ENCODE peak calls at places on chromosomes 16 and 17, in ten cellular contexts. One of them, this sample, is unnamed.

GRCh38 chr16:86519649-86520316 is 9.5 kb downstream of the FOXF1 start:
- DNase-seq in GM23248: peak; percentile 72
- DNase-seq in trophoblast cell: peak; percentile 25
- DNase-seq in PC-3: peak; percentile 65
- DNase-seq in mammary epithelial cell: no peak
- DNase-seq in GM23338: peak; percentile 87
- DNase-seq in MM.1S: peak; percentile 13
- DNase-seq in SK-N-SH: peak; percentile 82
- DNase-seq in IMR-90: peak; percentile 77
- DNase-seq in K562: peak; percentile 77
- DNase-seq in this sample: peak; percentile 67

GRCh38 chr16:56914896-56915295 is 17.0 kb upstream of the HERPUD1 start:
- DNase-seq in GM23248: no peak
- DNase-seq in trophoblast cell: no peak
- DNase-seq in PC-3: no peak
- DNase-seq in mammary epithelial cell: no peak
- DNase-seq in GM23338: no peak
- DNase-seq in MM.1S: no peak
- DNase-seq in SK-N-SH: no peak
- DNase-seq in IMR-90: no peak
- DNase-seq in K562: no peak
- DNase-seq in this sample: no peak

GRCh38 chr16:24700549-24701392 is 28.7 kb upstream of the TNRC6A start:
- DNase-seq in GM23248: peak; percentile 99
- DNase-seq in trophoblast cell: peak; percentile 54
- DNase-seq in PC-3: peak; percentile 97
- DNase-seq in mammary epithelial cell: peak; percentile 85
- DNase-seq in GM23338: peak; percentile 64
- DNase-seq in MM.1S: no peak
- DNase-seq in SK-N-SH: peak; percentile 28
- DNase-seq in IMR-90: peak; percentile 98
- DNase-seq in K562: peak; percentile 22
- DNase-seq in this sample: no peak

GRCh38 chr17:59694344-59694743 is 12.9 kb downstream of the PTRH2 start:
- DNase-seq in GM23248: no peak
- DNase-seq in trophoblast cell: no peak
- DNase-seq in PC-3: no peak
- DNase-seq in mammary epithelial cell: no peak
- DNase-seq in GM23338: no peak
- DNase-seq in MM.1S: no peak
- DNase-seq in SK-N-SH: no peak
- DNase-seq in IMR-90: no peak
- DNase-seq in K562: no peak
- DNase-seq in this sample: no peak

GRCh38 chr16:19936431-19936830 is 51.8 kb upstream of the GPRC5B start:
- DNase-seq in GM23248: no peak
- DNase-seq in trophoblast cell: no peak
- DNase-seq in PC-3: no peak
- DNase-seq in mammary epithelial cell: no peak
- DNase-seq in GM23338: no peak
- DNase-seq in MM.1S: no peak
- DNase-seq in SK-N-SH: no peak
- DNase-seq in IMR-90: no peak
- DNase-seq in K562: no peak
- DNase-seq in this sample: no peak

GRCh38 chr17:63832455-63832854 is 5.0 kb upstream of the FTSJ3 start:
- DNase-seq in GM23248: no peak
- DNase-seq in trophoblast cell: no peak
- DNase-seq in PC-3: no peak
- DNase-seq in mammary epithelial cell: no peak
- DNase-seq in GM23338: peak; percentile 30
- DNase-seq in MM.1S: no peak
- DNase-seq in SK-N-SH: no peak
- DNase-seq in IMR-90: no peak
- DNase-seq in K562: no peak
- DNase-seq in this sample: no peak

GRCh38 chr17:56292010-56292409 is 138.7 kb downstream of the ANKFN1 start:
- DNase-seq in GM23248: peak; percentile 93
- DNase-seq in trophoblast cell: no peak
- DNase-seq in PC-3: peak; percentile 50
- DNase-seq in mammary epithelial cell: peak; percentile 73
- DNase-seq in GM23338: no peak
- DNase-seq in MM.1S: no peak
- DNase-seq in SK-N-SH: no peak
- DNase-seq in IMR-90: peak; percentile 77
- DNase-seq in K562: no peak
- DNase-seq in this sample: no peak

GRCh38 chr17:18167421-18167820 is 16.2 kb upstream of the ALKBH5 start:
- DNase-seq in GM23248: no peak
- DNase-seq in trophoblast cell: no peak
- DNase-seq in PC-3: no peak
- DNase-seq in mammary epithelial cell: no peak
- DNase-seq in GM23338: no peak
- DNase-seq in MM.1S: no peak
- DNase-seq in SK-N-SH: no peak
- DNase-seq in IMR-90: no peak
- DNase-seq in K562: no peak
- DNase-seq in this sample: no peak

GRCh38 chr16:2026461-2027023 is at the start of gene NHERF2:
- DNase-seq in GM23248: peak; percentile 53
- DNase-seq in trophoblast cell: no peak
- DNase-seq in PC-3: peak; percentile 37
- DNase-seq in mammary epithelial cell: no peak
- DNase-seq in GM23338: peak; percentile 53
- DNase-seq in MM.1S: peak; percentile 32
- DNase-seq in SK-N-SH: peak; percentile 90
- DNase-seq in IMR-90: no peak
- DNase-seq in K562: peak; percentile 85
- DNase-seq in this sample: no peak

GRCh38 chr16:50627419-50627818 is 53.7 kb downstream of the SNX20 start:
- DNase-seq in GM23248: peak; percentile 18
- DNase-seq in trophoblast cell: no peak
- DNase-seq in PC-3: no peak
- DNase-seq in mammary epithelial cell: peak; percentile 16
- DNase-seq in GM23338: peak; percentile 74
- DNase-seq in MM.1S: no peak
- DNase-seq in SK-N-SH: peak; percentile 42
- DNase-seq in IMR-90: no peak
- DNase-seq in K562: no peak
- DNase-seq in this sample: no peak

GRCh38 chr16:50591800-50592771 is 43.9 kb downstream of the NKD1 start:
- DNase-seq in GM23248: no peak
- DNase-seq in trophoblast cell: no peak
- DNase-seq in PC-3: peak; percentile 14
- DNase-seq in mammary epithelial cell: no peak
- DNase-seq in GM23338: peak; percentile 28
- DNase-seq in MM.1S: no peak
- DNase-seq in SK-N-SH: peak; percentile 75
- DNase-seq in IMR-90: no peak
- DNase-seq in K562: no peak
- DNase-seq in this sample: no peak

GRCh38 chr16:14356064-14356463 is 274.0 kb downstream of the PARN start:
- DNase-seq in GM23248: no peak
- DNase-seq in trophoblast cell: no peak
- DNase-seq in PC-3: no peak
- DNase-seq in mammary epithelial cell: no peak
- DNase-seq in GM23338: no peak
- DNase-seq in MM.1S: no peak
- DNase-seq in SK-N-SH: no peak
- DNase-seq in IMR-90: no peak
- DNase-seq in K562: no peak
- DNase-seq in this sample: no peak

GRCh38 chr16:80355335-80355734 is 185.5 kb upstream of the DYNLRB2 start:
- DNase-seq in GM23248: no peak
- DNase-seq in trophoblast cell: no peak
- DNase-seq in PC-3: no peak
- DNase-seq in mammary epithelial cell: no peak
- DNase-seq in GM23338: no peak
- DNase-seq in MM.1S: no peak
- DNase-seq in SK-N-SH: no peak
- DNase-seq in IMR-90: no peak
- DNase-seq in K562: no peak
- DNase-seq in this sample: no peak

GRCh38 chr17:283911-284675 is 68.5 kb downstream of the RPH3AL start:
- DNase-seq in GM23248: no peak
- DNase-seq in trophoblast cell: no peak
- DNase-seq in PC-3: no peak
- DNase-seq in mammary epithelial cell: no peak
- DNase-seq in GM23338: no peak
- DNase-seq in MM.1S: no peak
- DNase-seq in SK-N-SH: no peak
- DNase-seq in IMR-90: no peak
- DNase-seq in K562: no peak
- DNase-seq in this sample: no peak

GRCh38 chr17:17152385-17152784 is 53.7 kb downstream of the PLD6 start:
- DNase-seq in GM23248: peak; percentile 66
- DNase-seq in trophoblast cell: no peak
- DNase-seq in PC-3: no peak
- DNase-seq in mammary epithelial cell: peak; percentile 11
- DNase-seq in GM23338: no peak
- DNase-seq in MM.1S: no peak
- DNase-seq in SK-N-SH: no peak
- DNase-seq in IMR-90: no peak
- DNase-seq in K562: no peak
- DNase-seq in this sample: no peak

GRCh38 chr17:81125573-81126081 is 39.7 kb upstream of the PVALEF start:
- DNase-seq in GM23248: peak; percentile 52
- DNase-seq in trophoblast cell: no peak
- DNase-seq in PC-3: peak; percentile 36
- DNase-seq in mammary epithelial cell: no peak
- DNase-seq in GM23338: no peak
- DNase-seq in MM.1S: no peak
- DNase-seq in SK-N-SH: no peak
- DNase-seq in IMR-90: no peak
- DNase-seq in K562: no peak
- DNase-seq in this sample: no peak
- H2AFZ ChIP-seq in GM23248: no peak overlapping the region
- H2AFZ ChIP-seq in trophoblast cell: no peak overlapping the region
- H2AFZ ChIP-seq in PC-3: no peak overlapping the region
- H2AFZ ChIP-seq in mammary epithelial cell: no peak overlapping the region
- H2AFZ ChIP-seq in GM23338: no peak overlapping the region
- H2AFZ ChIP-seq in MM.1S: no peak overlapping the region
- H2AFZ ChIP-seq in SK-N-SH: no peak overlapping the region
- H2AFZ ChIP-seq in IMR-90: no peak overlapping the region
- H2AFZ ChIP-seq in K562: no peak overlapping the region
- H2AFZ ChIP-seq in this sample: no peak overlapping the region

DNA sequence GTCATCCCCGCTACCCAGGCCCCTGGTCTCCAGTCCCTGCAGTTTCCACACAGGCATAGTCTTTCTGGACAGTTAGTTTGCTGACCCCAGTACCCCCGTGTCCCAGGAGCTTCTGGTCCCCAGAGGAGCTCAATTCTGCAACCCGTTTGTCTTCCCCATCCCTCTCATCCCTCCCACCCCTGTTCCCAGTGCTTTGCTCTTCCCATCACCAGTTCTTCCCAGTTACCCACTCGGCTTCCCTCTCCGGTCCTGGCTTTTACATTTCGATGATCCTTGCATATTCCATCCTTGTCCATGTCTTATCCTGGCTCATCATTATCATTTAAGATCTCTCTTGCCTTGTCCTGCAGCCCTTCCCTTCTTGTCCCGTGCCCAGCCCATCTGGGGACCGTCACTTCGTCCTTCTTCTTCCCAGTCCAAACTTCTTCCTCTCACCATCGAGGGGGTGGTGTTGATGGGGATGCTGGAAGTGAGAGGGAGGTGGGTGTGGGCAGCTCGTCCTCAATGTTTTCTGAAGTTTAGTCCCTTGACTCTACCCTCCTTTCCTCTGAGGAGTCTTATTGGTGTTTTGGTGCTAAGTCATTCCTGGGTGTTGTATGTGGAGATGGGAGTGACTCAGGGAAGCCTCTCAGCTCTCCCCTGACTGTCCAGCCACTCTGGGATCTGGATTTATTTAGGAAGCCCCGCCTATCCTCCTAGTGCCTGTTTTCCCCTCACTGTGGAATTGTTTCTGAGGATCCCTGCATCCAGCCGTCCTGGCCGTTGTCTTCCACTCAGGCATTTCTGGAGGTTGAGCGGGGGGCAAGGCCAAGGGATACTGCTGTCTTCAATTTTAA is 890 bp downstream of the SNX29 start:
- DNase-seq in GM23248: peak; percentile 95
- DNase-seq in trophoblast cell: no peak
- DNase-seq in PC-3: peak; percentile 71
- DNase-seq in mammary epithelial cell: peak; percentile 69
- DNase-seq in GM23338: no peak
- DNase-seq in MM.1S: no peak
- DNase-seq in SK-N-SH: peak; percentile 52
- DNase-seq in IMR-90: peak; percentile 82
- DNase-seq in K562: peak; percentile 41
- DNase-seq in this sample: no peak
- H2AFZ ChIP-seq in GM23248: peak overlapping the region; percentile 89
- H2AFZ ChIP-seq in trophoblast cell: peak overlapping the region; percentile 92
- H2AFZ ChIP-seq in PC-3: peak overlapping the region; percentile 76
- H2AFZ ChIP-seq in mammary epithelial cell: peak overlapping the region; percentile 82
- H2AFZ ChIP-seq in GM23338: peak overlapping the region; percentile 96
- H2AFZ ChIP-seq in MM.1S: peak overlapping the region; percentile 42
- H2AFZ ChIP-seq in SK-N-SH: peak overlapping the region; percentile 91
- H2AFZ ChIP-seq in IMR-90: peak overlapping the region; percentile 89
- H2AFZ ChIP-seq in K562: peak overlapping the region; percentile 79
- H2AFZ ChIP-seq in this sample: peak overlapping the region; percentile 96

DNA sequence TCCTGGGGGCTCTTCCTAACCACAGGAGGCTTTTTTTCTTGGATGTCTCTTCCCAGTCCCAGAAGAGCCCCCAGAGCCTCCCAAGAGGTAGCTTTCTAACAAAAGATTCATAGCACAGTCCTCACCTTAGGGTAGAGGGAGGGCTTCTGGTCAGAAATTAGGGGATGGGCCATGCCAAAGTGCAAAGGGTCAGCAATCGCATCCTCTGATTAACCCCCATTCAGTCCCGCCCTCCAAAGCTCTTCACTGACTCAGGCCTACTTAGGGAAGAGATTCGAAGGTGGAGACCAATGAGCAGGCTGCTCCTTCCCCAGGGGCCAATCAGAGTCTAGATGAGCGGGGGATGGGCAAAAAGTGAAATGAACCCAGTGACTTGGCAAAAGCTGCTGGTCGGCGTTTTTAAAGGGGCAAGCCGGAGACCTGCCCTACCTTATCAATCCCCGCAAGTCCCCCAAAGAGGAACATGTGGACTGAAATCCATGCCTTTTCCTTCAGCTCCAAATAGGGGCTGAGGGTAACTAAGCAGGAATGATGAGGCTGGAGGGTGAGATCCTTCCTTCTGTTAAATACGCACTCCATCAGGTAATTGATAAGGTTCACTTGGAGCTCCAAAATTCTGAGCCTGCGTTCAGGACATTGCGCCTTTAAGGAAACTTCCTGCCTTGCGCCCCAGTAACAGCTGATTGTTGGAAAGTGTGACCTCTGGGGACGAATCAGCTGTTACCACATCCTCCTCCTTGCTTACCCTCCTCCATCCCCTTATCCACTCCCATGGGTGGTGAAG is 6.9 kb upstream of the TLCD2 start:
- DNase-seq in GM23248: peak; percentile 100
- DNase-seq in trophoblast cell: peak; percentile 97
- DNase-seq in PC-3: peak; percentile 95
- DNase-seq in mammary epithelial cell: peak; percentile 98
- DNase-seq in GM23338: peak; percentile 99
- DNase-seq in MM.1S: peak; percentile 99
- DNase-seq in SK-N-SH: peak; percentile 86
- DNase-seq in IMR-90: peak; percentile 99
- DNase-seq in K562: peak; percentile 80
- DNase-seq in this sample: peak; percentile 98
- H2AFZ ChIP-seq in GM23248: peak overlapping the region; percentile 84
- H2AFZ ChIP-seq in trophoblast cell: peak overlapping the region; percentile 89
- H2AFZ ChIP-seq in PC-3: peak overlapping the region; percentile 69
- H2AFZ ChIP-seq in mammary epithelial cell: peak overlapping the region; percentile 81
- H2AFZ ChIP-seq in GM23338: no peak overlapping the region
- H2AFZ ChIP-seq in MM.1S: peak overlapping the region; percentile 50
- H2AFZ ChIP-seq in SK-N-SH: peak overlapping the region; percentile 39
- H2AFZ ChIP-seq in IMR-90: peak overlapping the region; percentile 89
- H2AFZ ChIP-seq in K562: peak overlapping the region; percentile 98
- H2AFZ ChIP-seq in this sample: peak overlapping the region; percentile 89

GRCh38 chr17:48753794-48754499 is 25.4 kb upstream of the HOXB13 start:
- DNase-seq in GM23248: peak; percentile 36
- DNase-seq in trophoblast cell: no peak
- DNase-seq in PC-3: peak; percentile 84
- DNase-seq in mammary epithelial cell: no peak
- DNase-seq in GM23338: no peak
- DNase-seq in MM.1S: no peak
- DNase-seq in SK-N-SH: no peak
- DNase-seq in IMR-90: no peak
- DNase-seq in K562: no peak
- DNase-seq in this sample: no peak
- H2AFZ ChIP-seq in GM23248: no peak overlapping the region
- H2AFZ ChIP-seq in trophoblast cell: no peak overlapping the region
- H2AFZ ChIP-seq in PC-3: peak overlapping the region; percentile 78
- H2AFZ ChIP-seq in mammary epithelial cell: no peak overlapping the region
- H2AFZ ChIP-seq in GM23338: no peak overlapping the region
- H2AFZ ChIP-seq in MM.1S: no peak overlapping the region
- H2AFZ ChIP-seq in SK-N-SH: peak overlapping the region; percentile 17
- H2AFZ ChIP-seq in IMR-90: peak overlapping the region; percentile 36
- H2AFZ ChIP-seq in K562: no peak overlapping the region
- H2AFZ ChIP-seq in this sample: no peak overlapping the region